ENCODE peak calls at places on chromosomes 1 and 21, in seven cellular contexts. G is tibial artery; T is astrocyte of the spinal cord; A is mesothelial cell of epicardium; U is ACHN; Q is NCI-H1092 treated with DMSO at 0.1 percent for 48 hours; O is stimulated activated CD8-positive, alpha-beta memory T cell treated with anti-CD3 and anti-CD28 coated beads, Interleukin-12 subunit alpha, Interleukin-12 subunit beta, amount 100 ng/mL, for 1 hour. J is an unnamed sample.

GRCh38 chr1:119336738-119337315 is 31.8 kb upstream of the HAO2 start:
- DNase-seq in G (no peak), T (no peak), A (no peak), U (no peak), Q (no peak), O (no peak), J (no peak)

GRCh38 chr1:44512313-44512885 is 107.3 kb downstream of the RNF220 start:
- DNase-seq in G (no peak), T (no peak), A (no peak), U (no peak), Q (no peak), O (no peak), J (no peak)

GRCh38 chr1:180542113-180542512 is 16.7 kb upstream of the OVAAL start:
- DNase-seq in G (no peak), T (peak), A (no peak), U (no peak), Q (no peak), O (no peak), J (no peak)

GRCh38 chr1:206495493-206496046 is 11.8 kb upstream of the RASSF5 start:
- DNase-seq in G (no peak), T (no peak), A (no peak), U (no peak), Q (no peak), O (no peak), J (no peak)

GRCh38 chr1:228097333-228098081 is 5.6 kb downstream of the C1orf35 start:
- DNase-seq in G (no peak), T (no peak), A (peak), U (no peak), Q (no peak), O (no peak), J (no peak)

GRCh38 chr1:30241681-30242080 is 481.7 kb downstream of the MATN1 start:
- DNase-seq in G (no peak), T (no peak), A (no peak), U (no peak), Q (no peak), O (no peak), J (no peak)

GRCh38 chr1:66944330-66945274 is 19.8 kb downstream of the MIER1 start:
- DNase-seq in G (peak), T (peak), A (no peak), U (peak), Q (no peak), O (no peak), J (no peak)

GRCh38 chr1:202112864-202113689 is 9.6 kb upstream of the GPR37L1 start:
- DNase-seq in G (no peak), T (no peak), A (no peak), U (peak), Q (no peak), O (no peak), J (no peak)

GRCh38 chr21:44850208-44850800 is 23.2 kb downstream of the PTTG1IP start:
- DNase-seq in G (no peak), T (no peak), A (no peak), U (no peak), Q (no peak), O (no peak), J (no peak)

GRCh38 chr1:33985166-33985565 is 121.3 kb downstream of the HMGB4 start:
- DNase-seq in G (no peak), T (peak), A (no peak), U (no peak), Q (no peak), O (no peak), J (no peak)

GRCh38 chr21:43300496-43301423 is 126.2 kb downstream of the SIK1 start:
- DNase-seq in G (no peak), T (no peak), A (no peak), U (no peak), Q (no peak), O (no peak), J (no peak)

GRCh38 chr1:47568763-47569162 is 130.9 kb downstream of the FOXD2 start:
- DNase-seq in G (no peak), T (no peak), A (no peak), U (no peak), Q (peak), O (no peak), J (no peak)

GRCh38 chr1:3022976-3023375 is 1.7 kb downstream of the ACTRT2 start:
- DNase-seq in G (peak), T (no peak), A (no peak), U (no peak), Q (no peak), O (no peak), J (no peak)

GRCh38 chr1:221988829-221989228 is 246.9 kb upstream of the DUSP10 start:
- DNase-seq in G (no peak), T (no peak), A (no peak), U (no peak), Q (no peak), O (no peak), J (no peak)

GRCh38 chr1:30522031-30523004 is 201.1 kb downstream of the MATN1 start:
- DNase-seq in G (peak), T (no peak), A (peak), U (no peak), Q (peak), O (no peak), J (no peak)

GRCh38 chr1:81050390-81050789 is 750.3 kb upstream of the ADGRL2 start:
- DNase-seq in G (no peak), T (no peak), A (no peak), U (no peak), Q (no peak), O (no peak), J (no peak)

GRCh38 chr1:75136158-75136815 is 2.1 kb downstream of the LHX8 start:
- DNase-seq in G (no peak), T (no peak), A (peak), U (no peak), Q (peak), O (no peak), J (no peak)

GRCh38 chr1:87880098-87880746 is 551.5 kb downstream of the LMO4 start:
- DNase-seq in G (no peak), T (no peak), A (no peak), U (no peak), Q (no peak), O (no peak), J (no peak)

GRCh38 chr1:112761714-112762480 is 46.8 kb upstream of the PPM1J start:
- DNase-seq in G (no peak), T (no peak), A (no peak), U (no peak), Q (no peak), O (no peak), J (no peak)

GRCh38 chr1:75134656-75134938 is 409 bp downstream of the LHX8 start:
- DNase-seq in G (no peak), T (no peak), A (no peak), U (no peak), Q (peak), O (no peak), J (no peak)

GRCh38 chr1:115727706-115728249 is 40.7 kb downstream of the CASQ2 start:
- DNase-seq in G (peak), T (peak), A (no peak), U (no peak), Q (no peak), O (no peak), J (no peak)

GRCh38 chr1:112935474-112936289 is 20.3 kb downstream of the SLC16A1 start:
- DNase-seq in G (no peak), T (peak), A (no peak), U (peak), Q (no peak), O (no peak), J (no peak)

J was measured in T-helper 1 cell.